ENCODE peak calls at places on chromosome 14, in eight cellular contexts. E, H, O, D, Q, R, W and N are unnamed samples.

GRCh38 chr14:94174622-94175402 is 690 bp downstream of the PPP4R4 start:
- DNase-seq in O (no peak), R (no peak), W (no peak), E (no peak), Q (no peak), D (no peak), H (no peak), N (peak; percentile 26)

GRCh38 chr14:85058170-85058569 is 471.8 kb upstream of the FLRT2 start:
- DNase-seq in W (no peak), O (no peak), Q (no peak), E (peak; percentile 5), R (no peak), H (no peak), D (no peak), N (no peak)

GRCh38 chr14:100076133-100076532 is 10.9 kb downstream of the EVL start:
- DNase-seq in H (no peak), R (peak; percentile 41), O (peak; percentile 56), W (no peak), E (peak; percentile 52), D (no peak), Q (no peak), N (no peak)

GRCh38 chr14:106694638-106695393 is 1168.4 kb downstream of the TMEM121 start:
- DNase-seq in Q (peak; percentile 41), E (peak; percentile 32), R (no peak), O (peak; percentile 77), D (peak; percentile 56), H (no peak), W (no peak), N (peak; percentile 25)

GRCh38 chr14:79680087-79680486 is 531.2 kb downstream of the DIO2 start:
- DNase-seq in D (no peak), E (no peak), W (no peak), H (no peak), Q (no peak), O (no peak), R (no peak), N (no peak)

GRCh38 chr14:43765474-43765873 is 741.6 kb downstream of the FSCB start:
- DNase-seq in O (no peak), E (no peak), W (no peak), Q (no peak), D (no peak), R (no peak), H (no peak), N (no peak)

GRCh38 chr14:94780536-94781404 is 10.9 kb upstream of the GSC start:
- DNase-seq in R (no peak), Q (no peak), O (no peak), E (no peak), W (no peak), H (no peak), D (no peak), N (no peak)

GRCh38 chr14:69770559-69770958 is 3.6 kb downstream of the SRSF5 start:
- DNase-seq in R (no peak), E (no peak), W (no peak), O (no peak), Q (no peak), H (no peak), D (no peak), N (no peak)

GRCh38 chr14:58297762-58298476 is 436 bp upstream of the ARID4A start:
- DNase-seq in D (peak; percentile 97), W (peak; percentile 100), H (peak; percentile 100), Q (peak; percentile 98), O (peak; percentile 99), R (peak; percentile 100), E (peak; percentile 100), N (peak; percentile 99)

GRCh38 chr14:36747411-36748184 is 85.9 kb downstream of the PAX9 start:
- DNase-seq in W (no peak), O (no peak), E (peak; percentile 43), Q (no peak), H (no peak), D (no peak), R (peak; percentile 1), N (no peak)

GRCh38 chr14:101706509-101707284 is 54.8 kb upstream of the PPP2R5C start:
- DNase-seq in O (no peak), H (no peak), Q (no peak), D (no peak), W (no peak), E (no peak), R (no peak), N (no peak)

GRCh38 chr14:94751321-94751720 is 18.6 kb downstream of the GSC start:
- DNase-seq in O (no peak), H (no peak), R (no peak), D (no peak), E (no peak), W (no peak), Q (no peak), N (no peak)

GRCh38 chr14:68401320-68401719 is 391.5 kb downstream of the ZFP36L1 start:
- DNase-seq in Q (no peak), E (peak; percentile 79), W (no peak), O (no peak), R (no peak), D (no peak), H (no peak), N (no peak)

GRCh38 chr14:64997108-64997794 is 10.6 kb downstream of the FNTB start:
- DNase-seq in R (no peak), Q (no peak), E (no peak), W (no peak), O (no peak), D (no peak), H (no peak), N (no peak)

GRCh38 chr14:36619131-36619530 is 36.7 kb upstream of the NKX2-8 start:
- DNase-seq in Q (no peak), E (no peak), D (no peak), H (no peak), W (no peak), O (no peak), R (no peak), N (no peak)

GRCh38 chr14:72962829-72963312 is 36.6 kb downstream of the DCAF4 start:
- DNase-seq in Q (no peak), W (no peak), E (peak; percentile 89), D (no peak), R (peak; percentile 93), O (no peak), H (no peak), N (no peak)

GRCh38 chr14:56487761-56488160 is 91.8 kb upstream of the TMEM260 start:
- DNase-seq in W (no peak), O (no peak), E (peak; percentile 33), Q (no peak), D (no peak), R (peak; percentile 76), H (no peak), N (no peak)

GRCh38 chr14:70716958-70717357 is 75.2 kb downstream of the TTC9 start:
- DNase-seq in H (no peak), Q (no peak), W (no peak), E (no peak), D (no peak), O (no peak), R (no peak), N (no peak)

GRCh38 chr14:100484531-100485267 is 102.5 kb downstream of the BEGAIN start:
- DNase-seq in W (no peak), D (no peak), E (no peak), R (no peak), H (no peak), Q (no peak), O (no peak), N (no peak)

GRCh38 chr14:53942970-53943750 is 13.5 kb downstream of the BMP4 start:
- DNase-seq in O (no peak), R (no peak), W (no peak), H (no peak), E (no peak), Q (no peak), D (no peak), N (no peak)

GRCh38 chr14:22871200-22871961 is at the start of gene LRP10:
- DNase-seq in O (peak; percentile 84), R (peak; percentile 80), Q (peak; percentile 64), D (peak; percentile 79), E (peak; percentile 91), H (peak; percentile 64), W (peak; percentile 68), N (peak; percentile 92)

GRCh38 chr14:35444104-35444503 is 39.6 kb upstream of the NFKBIA start:
- DNase-seq in W (no peak), Q (no peak), H (no peak), R (no peak), O (no peak), D (no peak), E (no peak), N (no peak)

GRCh38 chr14:63515240-63515639 is 27.9 kb downstream of the PPP2R5E start:
- DNase-seq in D (no peak), O (no peak), R (no peak), W (no peak), H (no peak), E (no peak), Q (no peak), N (no peak)

GRCh38 chr14:79573486-79573885 is 637.8 kb downstream of the DIO2 start:
- DNase-seq in H (no peak), E (no peak), O (no peak), Q (no peak), R (no peak), D (no peak), W (no peak), N (no peak)

GRCh38 chr14:100292301-100292775 is 13.9 kb downstream of the SLC25A29 start:
- DNase-seq in W (no peak), Q (no peak), H (no peak), D (no peak), O (no peak), E (no peak), R (no peak), N (no peak)

GRCh38 chr14:59849371-59850130 is 21.0 kb downstream of the RTN1 start:
- DNase-seq in Q (no peak), H (no peak), W (no peak), E (no peak), O (no peak), D (no peak), R (no peak), N (no peak)

GRCh38 chr14:105440992-105441391 is 21.4 kb downstream of the MTA1 start:
- DNase-seq in H (no peak), E (no peak), O (no peak), D (no peak), W (no peak), Q (no peak), R (no peak), N (no peak)

GRCh38 chr14:50804181-50804721 is 26.7 kb downstream of the NIN start:
- DNase-seq in W (no peak), R (peak; percentile 61), E (no peak), O (no peak), H (peak; percentile 40), Q (no peak), D (no peak), N (no peak)

GRCh38 chr14:95523051-95523817 is 6.8 kb upstream of the SYNE3 start:
- DNase-seq in W (no peak), O (peak; percentile 79), R (no peak), Q (no peak), D (peak; percentile 45), E (no peak), H (no peak), N (no peak)

GRCh38 chr14:28756896-28757570 is 9.6 kb upstream of the FOXG1 start:
- DNase-seq in W (no peak), O (no peak), R (peak; percentile 33), D (no peak), Q (no peak), H (no peak), E (peak; percentile 60), N (no peak)

GRCh38 chr14:68608235-68608962 is 184.5 kb downstream of the ZFP36L1 start:
- DNase-seq in E (no peak), Q (no peak), O (no peak), D (no peak), R (no peak), W (no peak), H (no peak), N (no peak)

GRCh38 chr14:104968541-104969401 is 9.4 kb downstream of the AHNAK2 start:
- DNase-seq in E (peak; percentile 74), Q (no peak), W (no peak), O (no peak), D (no peak), H (no peak), R (peak; percentile 24), N (peak; percentile 36)